ENCODE peak calls at places on chromosomes 1 and 21, in four cellular contexts. P is HFF-Myc; K is activated effector memory CD4-positive, alpha-beta T cell treated with Interleukin-2 at 50 U/mL for 16 hours; C is SK-N-DZ. N is an unnamed sample.

GRCh38 chr1:76546354-76546933 is 320.8 kb upstream of the ST6GALNAC5 start:
- DNase-seq in C (no peak), K (no peak), P (no peak), N (no peak)

GRCh38 chr1:116286541-116286971 is 86.5 kb upstream of the ATP1A1 start:
- DNase-seq in K (no peak), C (no peak), P (peak), N (no peak)

GRCh38 chr1:79966438-79966837 is 959.9 kb upstream of the ADGRL4 start:
- DNase-seq in C (no peak), K (no peak), P (no peak), N (no peak)

GRCh38 chr1:230231739-230232075 is 164.7 kb downstream of the GALNT2 start:
- DNase-seq in C (no peak), K (no peak), P (no peak), N (no peak)

GRCh38 chr1:154178856-154179811 is 12.8 kb downstream of the TPM3 start:
- DNase-seq in P (no peak), K (no peak), C (no peak), N (no peak)

GRCh38 chr1:180981596-180982387 is 40.9 kb downstream of the STX6 start:
- DNase-seq in P (no peak), C (no peak), K (no peak), N (no peak)

GRCh38 chr1:156165083-156165482 is 11.7 kb downstream of the SEMA4A start:
- DNase-seq in K (no peak), P (no peak), C (no peak), N (no peak)

GRCh38 chr1:232963366-232963765 is 13.0 kb downstream of the NTPCR start:
- DNase-seq in P (no peak), C (no peak), K (no peak), N (peak)

GRCh38 chr21:26506951-26507350 is 66.1 kb downstream of the CYYR1 start:
- DNase-seq in P (no peak), C (no peak), K (no peak), N (no peak)

GRCh38 chr1:202858306-202858705 is 30.6 kb downstream of the RABIF start:
- DNase-seq in P (no peak), K (no peak), C (no peak), N (peak)

GRCh38 chr1:2334883-2335534 is 56.3 kb downstream of the MORN1 start:
- DNase-seq in K (no peak), C (no peak), P (no peak), N (no peak)

GRCh38 chr1:218624051-218624450 is 278.9 kb downstream of the TGFB2 start:
- DNase-seq in C (no peak), K (no peak), P (no peak), N (no peak)

GRCh38 chr21:19224090-19224489 is 820.5 kb upstream of the TMPRSS15 start:
- DNase-seq in P (no peak), K (no peak), C (no peak), N (no peak)

GRCh38 chr1:6646499-6647148 is 22.0 kb downstream of the THAP3 start:
- DNase-seq in C (no peak), K (no peak), P (no peak), N (no peak)

GRCh38 chr1:2934173-2934540 is 87.1 kb upstream of the ACTRT2 start:
- DNase-seq in K (no peak), C (no peak), P (no peak), N (no peak)

GRCh38 chr1:197268012-197268411 is at the start of gene CRB1:
- DNase-seq in P (no peak), K (no peak), C (peak), N (no peak)

GRCh38 chr1:201420608-201421002 is 925 bp downstream of the TNNI1 start:
- DNase-seq in K (no peak), P (no peak), C (no peak), N (no peak)

GRCh38 chr21:35051287-35051818 is 2.3 kb upstream of the RUNX1 start:
- DNase-seq in K (peak), C (no peak), P (peak), N (peak)

GRCh38 chr1:225817611-225818061 is 7.7 kb downstream of the EPHX1 start:
- DNase-seq in K (no peak), C (no peak), P (peak), N (peak)

GRCh38 chr1:220372451-220372850 is 100.2 kb upstream of the RAB3GAP2 start:
- DNase-seq in K (no peak), C (no peak), P (no peak), N (no peak)

GRCh38 chr1:87914396-87914795 is 585.7 kb downstream of the LMO4 start:
- DNase-seq in C (no peak), K (no peak), P (no peak), N (no peak)

GRCh38 chr1:20485527-20486456 is at the start of gene CAMK2N1:
- DNase-seq in C (peak), P (no peak), K (peak), N (no peak)

GRCh38 chr1:210754931-210755670 is 378.8 kb downstream of the KCNH1 start:
- DNase-seq in K (no peak), P (no peak), C (peak), N (no peak)

GRCh38 chr1:107132780-107133179 is 8.1 kb upstream of the NTNG1 start:
- DNase-seq in P (no peak), K (no peak), C (no peak), N (no peak)

GRCh38 chr1:228555074-228555989 is 68.2 kb downstream of the RNF187 start:
- DNase-seq in C (no peak), P (no peak), K (peak), N (no peak)

GRCh38 chr1:163928649-163929048 is 606.9 kb downstream of the NUF2 start:
- DNase-seq in C (no peak), P (no peak), K (no peak), N (no peak)

GRCh38 chr1:2314803-2315710 is 76.3 kb downstream of the MORN1 start:
- DNase-seq in P (no peak), C (no peak), K (peak), N (no peak)

GRCh38 chr1:8197493-8198282 is 120.2 kb upstream of the SLC45A1 start:
- DNase-seq in P (peak), C (no peak), K (no peak), N (peak)

GRCh38 chr1:53945183-53945432 is 391 bp downstream of the IFT25 start:
- DNase-seq in P (no peak), C (no peak), K (no peak), N (no peak)

GRCh38 chr1:110872745-110873435 is at the start of gene CD53:
- DNase-seq in K (peak), P (no peak), C (no peak), N (no peak)

GRCh38 chr1:234478152-234478480 is 863 bp downstream of the TARBP1 start:
- DNase-seq in C (peak), P (no peak), K (peak), N (no peak)

GRCh38 chr1:165116732-165117131 is 239.8 kb downstream of the LMX1A start:
- DNase-seq in K (no peak), P (peak), C (no peak), N (no peak)

GRCh38 chr1:176932114-176933104 is 232.1 kb downstream of the ASTN1 start:
- DNase-seq in C (no peak), K (no peak), P (no peak), N (no peak)

GRCh38 chr1:53016705-53017104 is 45.3 kb upstream of the PODN start:
- DNase-seq in K (no peak), C (no peak), P (no peak), N (no peak)

GRCh38 chr1:108742268-108742667 is 4.2 kb upstream of the STXBP3 start:
- DNase-seq in C (no peak), P (no peak), K (no peak), N (no peak)

GRCh38 chr1:157431751-157432150 is 120.6 kb downstream of the FCRL5 start:
- DNase-seq in C (no peak), P (no peak), K (no peak), N (no peak)

GRCh38 chr1:198340139-198340538 is 183.3 kb downstream of the NEK7 start:
- DNase-seq in P (no peak), C (no peak), K (no peak), N (no peak)

GRCh38 chr1:90149101-90149500 is 154.2 kb downstream of the ZNF326 start:
- DNase-seq in C (no peak), P (no peak), K (no peak), N (no peak)

GRCh38 chr1:109610609-109611307 is 8.7 kb downstream of the GNAT2 start:
- DNase-seq in P (no peak), C (no peak), K (no peak), N (no peak)

N was measured in pulmonary artery endothelial cell.